ENCODE peak calls at places on chromosomes 3 and 15, in six cellular contexts. N is retina; A is foreskin fibroblast; Y is stimulated activated naive CD4-positive, alpha-beta T cell; V is NCI-H1930; X is transverse colon. S is an unnamed sample.

GRCh38 chr3:188756241-188756640 is 415.5 kb upstream of the TPRG1 start:
- DNase-seq in N (no peak), A (no peak), Y (no peak), V (no peak), X (no peak), S (no peak)

GRCh38 chr3:87350367-87351199 is 74.2 kb upstream of the POU1F1 start:
- DNase-seq in N (peak; percentile 34), A (peak; percentile 72), Y (no peak), V (no peak), X (no peak), S (no peak)

GRCh38 chr3:30098206-30098605 is 508.2 kb upstream of the TGFBR2 start:
- DNase-seq in N (no peak), A (peak; percentile 58), Y (no peak), V (no peak), X (no peak), S (no peak)

GRCh38 chr3:41933154-41933676 is 28.7 kb downstream of the ULK4 start:
- DNase-seq in N (no peak), A (peak; percentile 80), Y (no peak), V (no peak), X (no peak), S (no peak)

GRCh38 chr15:31150732-31151212 is 49.2 kb upstream of the TRPM1 start:
- DNase-seq in N (no peak), A (no peak), Y (no peak), V (no peak), X (no peak), S (no peak)

GRCh38 chr3:141686477-141687280 is 51.4 kb upstream of the RNF7 start:
- DNase-seq in N (peak; percentile 14), A (peak; percentile 69), Y (no peak), V (no peak), X (peak; percentile 50), S (no peak)

GRCh38 chr3:106552401-106553043 is 683.7 kb upstream of the CBLB start:
- DNase-seq in N (no peak), A (no peak), Y (no peak), V (no peak), X (no peak), S (no peak)

GRCh38 chr15:91127236-91127914 is 27.3 kb downstream of the SV2B start:
- DNase-seq in N (peak; percentile 43), A (no peak), Y (no peak), V (no peak), X (no peak), S (no peak)

GRCh38 chr15:90866161-90866715 is 2.1 kb upstream of the FURIN start:
- DNase-seq in N (no peak), A (no peak), Y (no peak), V (no peak), X (no peak), S (no peak)

GRCh38 chr3:144085964-144086363 is 114.3 kb downstream of the DIPK2A start:
- DNase-seq in N (no peak), A (peak; percentile 59), Y (no peak), V (no peak), X (no peak), S (no peak)

GRCh38 chr3:187130346-187131066 is 8.8 kb downstream of the RPL39L start:
- DNase-seq in N (no peak), A (peak; percentile 32), Y (no peak), V (no peak), X (no peak), S (no peak)

GRCh38 chr3:133588035-133588434 is 14.5 kb downstream of the CDV3 start:
- DNase-seq in N (no peak), A (no peak), Y (no peak), V (no peak), X (no peak), S (no peak)

GRCh38 chr3:81716870-81717509 is 44.5 kb downstream of the GBE1 start:
- DNase-seq in N (no peak), A (peak; percentile 57), Y (no peak), V (no peak), X (no peak), S (no peak)

GRCh38 chr3:160929595-160929994 is 173.6 kb downstream of the PPM1L start:
- DNase-seq in N (peak; percentile 12), A (peak; percentile 57), Y (no peak), V (no peak), X (peak; percentile 13), S (no peak)

GRCh38 chr15:25185156-25185710 is 230.4 kb downstream of the SNRPN start:
- DNase-seq in N (no peak), A (no peak), Y (no peak), V (no peak), X (no peak), S (no peak)

GRCh38 chr15:57234156-57234555 is 142.1 kb upstream of the CGNL1 start:
- DNase-seq in N (no peak), A (no peak), Y (no peak), V (no peak), X (no peak), S (no peak)

GRCh38 chr15:53910236-53910849 is 67.9 kb upstream of the UNC13C start:
- DNase-seq in N (no peak), A (no peak), Y (no peak), V (no peak), X (peak; percentile 30), S (no peak)

GRCh38 chr15:48929611-48930170 is 34.0 kb downstream of the SHC4 start:
- DNase-seq in N (no peak), A (no peak), Y (no peak), V (no peak), X (no peak), S (no peak)

GRCh38 chr3:52319921-52320595 is 3.9 kb downstream of the DNAH1 start:
- DNase-seq in N (no peak), A (no peak), Y (no peak), V (no peak), X (no peak), S (peak; percentile 64)

GRCh38 chr3:165667676-165668075 is 169.5 kb downstream of the BCHE start:
- DNase-seq in N (no peak), A (no peak), Y (no peak), V (no peak), X (no peak), S (no peak)

GRCh38 chr3:42698911-42699230 is 3.7 kb downstream of the HHATL start:
- DNase-seq in N (no peak), A (no peak), Y (no peak), V (no peak), X (no peak), S (no peak)

GRCh38 chr3:35744419-35744818 is 105.1 kb downstream of the ARPP21 start:
- DNase-seq in N (peak; percentile 81), A (no peak), Y (no peak), V (no peak), X (no peak), S (no peak)

GRCh38 chr3:81758275-81758674 is 3.2 kb downstream of the GBE1 start:
- DNase-seq in N (no peak), A (peak; percentile 91), Y (no peak), V (no peak), X (no peak), S (no peak)

GRCh38 chr15:45868109-45868691 is 233.4 kb downstream of the SQOR start:
- DNase-seq in N (no peak), A (peak; percentile 14), Y (no peak), V (no peak), X (no peak), S (no peak)